ENCODE peak calls at places on chromosomes 5 and 9, in ten cellular contexts. V is heart right ventricle; I is CD4-positive, alpha-beta T cell; U is ovary; J is tibial artery; T is Calu3; P is Panc1; L is suprapubic skin; A is activated CD8-positive, alpha-beta T cell treated with anti-CD3 and anti-CD28 coated beads for 36 hours; C is K562. O is an unnamed sample.

GRCh38 chr9:87792831-87793288 is 66.9 kb downstream of the CTSL start:
- DNase-seq in V (peak; percentile 49), I (no peak), U (peak; percentile 21), J (peak; percentile 81), T (peak; percentile 69), P (no peak), L (no peak), A (peak; percentile 65), C (peak; percentile 79), O (peak; percentile 99)

GRCh38 chr5:167731951-167732350 is 559.5 kb upstream of the WWC1 start:
- DNase-seq in V (no peak), I (no peak), U (no peak), J (no peak), T (no peak), P (no peak), L (no peak), A (no peak), C (no peak), O (no peak)

GRCh38 chr9:694499-695154 is 146.9 kb upstream of the DMRT1 start:
- DNase-seq in V (peak; percentile 22), I (no peak), U (no peak), J (no peak), T (peak; percentile 30), P (no peak), L (no peak), A (no peak), C (no peak), O (no peak)

GRCh38 chr9:79570449-79571308 is 1.1 kb upstream of the TLE4 start:
- DNase-seq in V (peak; percentile 25), I (peak; percentile 23), U (peak; percentile 49), J (peak; percentile 29), T (no peak), P (no peak), L (peak; percentile 77), A (peak; percentile 73), C (peak; percentile 10), O (no peak)

GRCh38 chr5:67267522-67268232 is 71.1 kb upstream of the CD180 start:
- DNase-seq in V (peak; percentile 70), I (no peak), U (peak; percentile 65), J (peak; percentile 33), T (no peak), P (no peak), L (no peak), A (no peak), C (no peak), O (no peak)

GRCh38 chr9:138068601-138069035 is 191.0 kb downstream of the CACNA1B start:
- DNase-seq in V (no peak), I (no peak), U (no peak), J (no peak), T (no peak), P (no peak), L (no peak), A (no peak), C (no peak), O (no peak)

GRCh38 chr9:115668506-115668905 is 485.1 kb upstream of the PAPPA start:
- DNase-seq in V (no peak), I (no peak), U (no peak), J (no peak), T (no peak), P (no peak), L (no peak), A (no peak), C (no peak), O (no peak)

GRCh38 chr5:154209591-154210081 is 19.1 kb downstream of the GALNT10 start:
- DNase-seq in V (no peak), I (no peak), U (no peak), J (no peak), T (no peak), P (no peak), L (no peak), A (no peak), C (no peak), O (no peak)

GRCh38 chr5:56647109-56647863 is 168.1 kb upstream of the MAP3K1 start:
- DNase-seq in V (no peak), I (no peak), U (no peak), J (no peak), T (no peak), P (no peak), L (no peak), A (no peak), C (no peak), O (no peak)

GRCh38 chr5:378301-378891 is 56.9 kb downstream of the AHRR start:
- DNase-seq in V (no peak), I (no peak), U (no peak), J (no peak), T (no peak), P (no peak), L (peak; percentile 20), A (peak; percentile 88), C (no peak), O (peak; percentile 22)

GRCh38 chr5:56696900-56697299 is 118.4 kb upstream of the MAP3K1 start:
- DNase-seq in V (no peak), I (peak; percentile 25), U (peak; percentile 67), J (no peak), T (no peak), P (no peak), L (no peak), A (no peak), C (no peak), O (no peak)

GRCh38 chr9:120436937-120437592 is 142.9 kb downstream of the CDK5RAP2 start:
- DNase-seq in V (peak; percentile 24), I (no peak), U (no peak), J (peak; percentile 61), T (no peak), P (no peak), L (no peak), A (peak; percentile 4), C (no peak), O (peak; percentile 58)

GRCh38 chr5:10724799-10725507 is 36.1 kb downstream of the DAP start:
- DNase-seq in V (peak; percentile 73), I (no peak), U (peak; percentile 23), J (peak; percentile 32), T (peak; percentile 82), P (peak; percentile 88), L (no peak), A (no peak), C (peak; percentile 86), O (no peak)

GRCh38 chr9:297104-297794 is 82.6 kb downstream of the DOCK8 start:
- DNase-seq in V (peak; percentile 12), I (no peak), U (no peak), J (peak; percentile 38), T (peak; percentile 24), P (no peak), L (no peak), A (peak; percentile 38), C (no peak), O (peak; percentile 93)

GRCh38 chr5:166625210-166625865 is 1666.1 kb upstream of the WWC1 start:
- DNase-seq in V (no peak), I (no peak), U (no peak), J (no peak), T (no peak), P (no peak), L (no peak), A (no peak), C (no peak), O (no peak)

GRCh38 chr5:2797160-2797559 is 45.7 kb upstream of the IRX2 start:
- DNase-seq in V (no peak), I (no peak), U (no peak), J (no peak), T (no peak), P (no peak), L (no peak), A (no peak), C (no peak), O (no peak)

GRCh38 chr9:129513856-129514496 is 106.9 kb downstream of the C9orf50 start:
- DNase-seq in V (no peak), I (no peak), U (no peak), J (no peak), T (no peak), P (no peak), L (no peak), A (no peak), C (no peak), O (no peak)

GRCh38 chr5:151448038-151448985 is 909 bp downstream of the SLC36A1 start:
- DNase-seq in V (no peak), I (peak; percentile 8), U (peak; percentile 21), J (no peak), T (peak; percentile 50), P (no peak), L (no peak), A (peak; percentile 17), C (no peak), O (no peak)
- TF ChIP-seq CTCF in V (no peak), I (no peak), U (no peak), J (no peak), T (no peak), P (no peak), L (no peak), A (no peak), C (peak; percentile 39), O (no peak)

GRCh38 chr9:23467276-23467675 is 358.8 kb downstream of the ELAVL2 start:
- DNase-seq in V (no peak), I (no peak), U (no peak), J (no peak), T (no peak), P (no peak), L (no peak), A (no peak), C (no peak), O (no peak)

GRCh38 chr9:23464275-23464674 is 361.8 kb downstream of the ELAVL2 start:
- DNase-seq in V (no peak), I (no peak), U (no peak), J (no peak), T (no peak), P (no peak), L (no peak), A (no peak), C (no peak), O (no peak)
- TF ChIP-seq CTCF in V (no peak), I (no peak), U (no peak), J (no peak), T (no peak), P (no peak), L (no peak), A (no peak), C (no peak), O (no peak)

GRCh38 chr9:132651259-132651658 is 18.5 kb downstream of the DDX31 start:
- DNase-seq in V (no peak), I (no peak), U (no peak), J (no peak), T (peak; percentile 22), P (no peak), L (no peak), A (peak; percentile 9), C (no peak), O (no peak)
- TF ChIP-seq CTCF in V (peak; percentile 15), I (no peak), U (no peak), J (no peak), T (no peak), P (peak; percentile 42), L (no peak), A (no peak), C (peak; percentile 40), O (peak; percentile 29)

DNA sequence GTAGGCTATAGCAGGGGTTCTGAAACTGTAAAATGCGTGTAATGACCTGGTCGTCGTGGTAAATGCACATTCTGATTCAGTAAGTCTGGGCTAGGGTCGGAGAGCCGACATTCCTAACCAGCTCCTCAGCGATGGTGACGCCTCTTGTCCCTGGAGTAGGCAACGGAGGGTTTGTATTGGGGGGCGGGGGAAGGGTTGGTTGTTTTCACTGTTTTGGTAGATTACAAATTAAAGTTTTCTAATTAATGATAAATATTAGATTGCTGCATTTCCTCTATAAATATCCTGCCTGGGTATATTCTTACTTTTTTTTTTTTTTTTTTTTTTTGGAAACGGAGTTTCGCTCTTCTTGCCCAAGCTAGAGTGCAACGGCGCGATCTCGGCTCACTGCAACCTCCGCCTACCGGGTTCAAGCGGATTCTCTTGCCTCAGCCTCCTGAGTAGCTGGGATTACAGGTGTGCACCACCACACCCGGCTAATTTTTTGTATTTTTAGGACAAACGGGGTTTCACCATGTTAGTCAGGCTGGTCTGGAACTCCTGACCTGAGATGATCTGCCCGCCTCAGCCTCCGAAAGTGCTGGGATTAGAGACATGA is 566 bp upstream of the ALDH7A1 start:
- DNase-seq in V (no peak), I (no peak), U (no peak), J (no peak), T (no peak), P (no peak), L (no peak), A (no peak), C (no peak), O (no peak)
- TF ChIP-seq CTCF in V (no peak), I (no peak), U (no peak), J (no peak), T (no peak), P (peak; percentile 45), L (no peak), A (no peak), C (no peak), O (no peak)

O was measured in CD14-positive monocyte.